ENCODE peak calls at places on chromosomes 5 and 9, in seven cellular contexts. X, N, C, V, G, A and Y are unnamed samples.

GRCh38 chr9:134636142-134636507 is 5.5 kb upstream of the COL5A1 start:
- DNase-seq in X (no peak), N (no peak), C (no peak), V (no peak), G (no peak), A (no peak), Y (no peak)

GRCh38 chr9:97567182-97567893 is 65.8 kb downstream of the TSTD2 start:
- DNase-seq in X (peak), N (peak), C (no peak), V (no peak), G (no peak), A (no peak), Y (no peak)

GRCh38 chr9:101388507-101388993 is 3.7 kb upstream of the BAAT start:
- DNase-seq in X (no peak), N (no peak), C (no peak), V (no peak), G (no peak), A (peak), Y (no peak)

GRCh38 chr5:148663509-148663908 is 9.2 kb upstream of the HTR4 start:
- DNase-seq in X (no peak), N (no peak), C (no peak), V (no peak), G (no peak), A (no peak), Y (no peak)

GRCh38 chr5:3181641-3182040 is 414.0 kb upstream of the IRX1 start:
- DNase-seq in X (no peak), N (no peak), C (no peak), V (no peak), G (no peak), A (no peak), Y (no peak)

GRCh38 chr5:5335708-5336211 is 86.7 kb upstream of the ICE1 start:
- DNase-seq in X (no peak), N (no peak), C (peak), V (peak), G (no peak), A (peak), Y (no peak)

GRCh38 chr5:87169300-87169991 is 98.2 kb upstream of the RASA1 start:
- DNase-seq in X (no peak), N (no peak), C (peak), V (no peak), G (peak), A (no peak), Y (no peak)

GRCh38 chr9:74719306-74719705 is 168.4 kb downstream of the TRPM6 start:
- DNase-seq in X (no peak), N (no peak), C (no peak), V (no peak), G (no peak), A (no peak), Y (no peak)

GRCh38 chr9:21831841-21832509 is 29.5 kb downstream of the MTAP start:
- DNase-seq in X (no peak), N (no peak), C (peak), V (peak), G (peak), A (peak), Y (no peak)

GRCh38 chr5:177994063-177994462 is 2.0 kb downstream of the PROP1 start:
- DNase-seq in X (no peak), N (no peak), C (no peak), V (no peak), G (no peak), A (no peak), Y (no peak)

GRCh38 chr5:138482645-138483044 is 17.4 kb downstream of the EGR1 start:
- DNase-seq in X (no peak), N (no peak), C (no peak), V (no peak), G (no peak), A (no peak), Y (no peak)

GRCh38 chr5:147407094-147407681 is 102.7 kb downstream of the DPYSL3 start:
- DNase-seq in X (no peak), N (no peak), C (peak), V (peak), G (peak), A (peak), Y (no peak)

GRCh38 chr5:135210286-135211055 is 176.4 kb upstream of the PITX1 start:
- DNase-seq in X (peak), N (no peak), C (no peak), V (no peak), G (no peak), A (no peak), Y (no peak)

GRCh38 chr9:104907278-104907951 is 20.5 kb downstream of the ABCA1 start:
- DNase-seq in X (no peak), N (peak), C (peak), V (peak), G (no peak), A (no peak), Y (no peak)

GRCh38 chr5:134945041-134945440 is 22.7 kb upstream of the CATSPER3 start:
- DNase-seq in X (no peak), N (no peak), C (peak), V (no peak), G (peak), A (peak), Y (no peak)

GRCh38 chr9:116387934-116388714 is 234.5 kb downstream of the PAPPA start:
- DNase-seq in X (no peak), N (no peak), C (no peak), V (no peak), G (peak), A (no peak), Y (no peak)

GRCh38 chr5:22057012-22057411 is 796.1 kb downstream of the CDH12 start:
- DNase-seq in X (no peak), N (no peak), C (no peak), V (no peak), G (no peak), A (no peak), Y (no peak)

GRCh38 chr5:50807661-50808060 is 141.2 kb downstream of the PARP8 start:
- DNase-seq in X (no peak), N (no peak), C (peak), V (peak), G (no peak), A (peak), Y (no peak)

GRCh38 chr5:165735388-165735787 is 2230.0 kb downstream of the MAT2B start:
- DNase-seq in X (no peak), N (no peak), C (no peak), V (peak), G (no peak), A (no peak), Y (no peak)

GRCh38 chr5:115831163-115831768 is 10.1 kb downstream of the ATG12 start:
- DNase-seq in X (no peak), N (no peak), C (peak), V (peak), G (peak), A (peak), Y (peak)

GRCh38 chr5:33370135-33370472 is 70.7 kb upstream of the TARS1 start:
- DNase-seq in X (no peak), N (no peak), C (peak), V (peak), G (no peak), A (no peak), Y (no peak)

GRCh38 chr5:16669776-16670175 is 53.0 kb upstream of the RETREG1 start:
- DNase-seq in X (no peak), N (no peak), C (peak), V (peak), G (peak), A (no peak), Y (no peak)

GRCh38 chr9:123445981-123446610 is 90.1 kb downstream of the CRB2 start:
- DNase-seq in X (peak), N (no peak), C (peak), V (no peak), G (peak), A (peak), Y (no peak)

GRCh38 chr5:10745133-10745532 is 15.9 kb downstream of the DAP start:
- DNase-seq in X (no peak), N (no peak), C (peak), V (peak), G (peak), A (peak), Y (no peak)

GRCh38 chr5:5146530-5147160 is 6.5 kb downstream of the ADAMTS16 start:
- DNase-seq in X (no peak), N (no peak), C (no peak), V (no peak), G (no peak), A (no peak), Y (no peak)

GRCh38 chr9:2255128-2255527 is 240.0 kb downstream of the SMARCA2 start:
- DNase-seq in X (no peak), N (no peak), C (no peak), V (no peak), G (peak), A (peak), Y (no peak)

GRCh38 chr9:136833381-136834142 is 8.7 kb upstream of the AJM1 start:
- DNase-seq in X (no peak), N (no peak), C (no peak), V (no peak), G (no peak), A (no peak), Y (no peak)

GRCh38 chr5:74367241-74367733 is 273.2 kb downstream of the ENC1 start:
- DNase-seq in X (no peak), N (no peak), C (no peak), V (no peak), G (no peak), A (no peak), Y (no peak)

GRCh38 chr9:34575775-34576592 is 13.5 kb downstream of the CNTFR start:
- DNase-seq in X (no peak), N (no peak), C (no peak), V (no peak), G (no peak), A (no peak), Y (no peak)

GRCh38 chr5:95799181-95799835 is 23.2 kb downstream of the GLRX start:
- DNase-seq in X (no peak), N (no peak), C (no peak), V (peak), G (peak), A (no peak), Y (no peak)

GRCh38 chr9:34572092-34572491 is 17.4 kb downstream of the CNTFR start:
- DNase-seq in X (no peak), N (no peak), C (no peak), V (no peak), G (no peak), A (no peak), Y (no peak)

GRCh38 chr9:130433168-130433946 is 11.4 kb upstream of the ASS1 start:
- DNase-seq in X (peak), N (peak), C (peak), V (peak), G (peak), A (peak), Y (peak)

GRCh38 chr5:156473271-156473935 is 146.4 kb downstream of the SGCD start:
- DNase-seq in X (no peak), N (no peak), C (peak), V (peak), G (peak), A (no peak), Y (no peak)

GRCh38 chr9:19050637-19051591 is 1.7 kb downstream of the RRAGA start:
- DNase-seq in X (no peak), N (no peak), C (no peak), V (no peak), G (peak), A (peak), Y (no peak)

GRCh38 chr5:41883940-41884339 is 13.7 kb upstream of the OXCT1 start:
- DNase-seq in X (no peak), N (no peak), C (no peak), V (no peak), G (no peak), A (no peak), Y (no peak)

GRCh38 chr5:140296289-140296688 is 6.6 kb downstream of the PFDN1 start:
- DNase-seq in X (no peak), N (no peak), C (no peak), V (no peak), G (no peak), A (peak), Y (no peak)

GRCh38 chr5:62607615-62608014 is 29.0 kb downstream of the LRRC70 start:
- DNase-seq in X (no peak), N (no peak), C (no peak), V (no peak), G (no peak), A (no peak), Y (no peak)
- H2BK120ac ChIP-seq in X (no peak), N (no peak), C (no peak), V (no peak), G (no peak), A (no peak), Y (no peak)

GRCh38 chr9:106878081-106878837 is 15.3 kb downstream of the ZNF462 start:
- DNase-seq in X (peak), N (no peak), C (no peak), V (no peak), G (no peak), A (peak), Y (no peak)
- H2BK120ac ChIP-seq in X (no peak), N (no peak), C (peak), V (no peak), G (no peak), A (no peak), Y (no peak)

GRCh38 chr5:57004800-57005199 is 52.9 kb upstream of the MIER3 start:
- DNase-seq in X (no peak), N (no peak), C (no peak), V (no peak), G (peak), A (peak), Y (no peak)
- H2BK120ac ChIP-seq in X (no peak), N (no peak), C (no peak), V (no peak), G (no peak), A (no peak), Y (no peak)

GRCh38 chr5:13740471-13740870 is 204.0 kb downstream of the DNAH5 start:
- DNase-seq in X (no peak), N (no peak), C (no peak), V (no peak), G (no peak), A (no peak), Y (no peak)
- H2BK120ac ChIP-seq in X (no peak), N (no peak), C (no peak), V (no peak), G (no peak), A (no peak), Y (no peak)

GRCh38 chr5:174947548-174947947 is 223.2 kb downstream of the MSX2 start:
- DNase-seq in X (no peak), N (no peak), C (no peak), V (no peak), G (no peak), A (no peak), Y (no peak)
- H2BK120ac ChIP-seq in X (no peak), N (no peak), C (no peak), V (no peak), G (no peak), A (no peak), Y (no peak)

GRCh38 chr5:171965740-171966139 is 40.7 kb downstream of the FBXW11 start:
- DNase-seq in X (no peak), N (no peak), C (no peak), V (no peak), G (no peak), A (peak), Y (no peak)
- H2BK120ac ChIP-seq in X (no peak), N (no peak), C (no peak), V (no peak), G (no peak), A (no peak), Y (no peak)

DNA sequence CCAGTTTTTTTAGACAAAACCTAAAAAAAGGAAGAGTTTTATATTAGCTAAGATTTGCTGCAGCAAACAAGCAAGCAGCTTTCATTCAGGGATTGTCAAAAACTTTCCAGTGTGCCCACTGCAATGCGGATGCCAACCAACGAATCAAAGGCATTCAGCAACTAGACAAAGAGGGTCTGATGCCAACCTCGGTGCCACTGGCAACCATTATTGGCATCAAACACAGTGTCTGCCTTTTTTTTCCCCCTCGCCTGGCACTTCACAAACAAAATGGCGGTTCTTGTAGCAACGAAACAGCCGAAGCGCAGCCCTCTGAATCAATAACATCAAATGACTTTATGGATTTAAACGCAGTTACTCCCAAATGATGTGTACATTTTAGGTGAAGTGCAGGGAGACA is 10.4 kb downstream of the NFIB start:
- DNase-seq in X (no peak), N (no peak), C (no peak), V (no peak), G (no peak), A (no peak), Y (no peak)
- H2BK120ac ChIP-seq in X (no peak), N (no peak), C (no peak), V (no peak), G (no peak), A (no peak), Y (no peak)

GRCh38 chr9:85479305-85479704 is 262.4 kb downstream of the AGTPBP1 start:
- DNase-seq in X (no peak), N (no peak), C (no peak), V (no peak), G (no peak), A (no peak), Y (no peak)
- H2BK120ac ChIP-seq in X (no peak), N (no peak), C (no peak), V (no peak), G (no peak), A (no peak), Y (no peak)

DNA sequence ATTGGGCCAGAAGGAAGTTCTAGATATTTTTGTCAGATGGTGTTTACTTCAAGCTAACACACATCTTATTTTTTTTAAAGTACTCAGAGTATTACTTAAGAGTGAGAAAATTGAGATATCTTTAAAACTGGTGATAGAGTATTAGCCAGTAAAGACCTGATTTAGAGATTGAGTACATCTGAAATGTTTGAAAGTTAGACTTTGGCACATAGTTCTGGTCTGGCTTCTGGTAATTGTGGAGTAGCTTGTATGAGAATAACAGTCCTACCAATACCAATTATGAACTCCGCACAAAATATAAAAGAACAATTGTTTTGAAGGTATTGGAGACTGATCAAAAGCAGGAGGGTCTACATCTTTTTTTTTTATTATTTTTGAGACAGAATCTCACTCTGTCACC is 44.5 kb upstream of the GLIPR2 start:
- DNase-seq in X (no peak), N (no peak), C (no peak), V (no peak), G (no peak), A (no peak), Y (no peak)
- H2BK120ac ChIP-seq in X (no peak), N (no peak), C (peak), V (no peak), G (no peak), A (no peak), Y (no peak)